ENCODE peak calls at places on chromosomes 6 and 20, in nine cellular contexts. A, H, L, G, N, X, R, S and J are unnamed samples. For H3K4me1, the result is how much of the 10 kb centered on the place peaks cover.

GRCh38 chr20:57256205-57256604 is 10.2 kb downstream of the BMP7 start:
- DNase-seq in A (no peak), H (no peak), L (no peak), G (no peak), N (no peak), X (no peak), R (no peak), S (no peak), J (no peak)

GRCh38 chr6:78916411-78916810 is 49.1 kb downstream of the IRAK1BP1 start:
- DNase-seq in A (no peak), H (no peak), L (no peak), G (no peak), N (no peak), X (no peak), R (no peak), S (no peak), J (no peak)

GRCh38 chr6:136067731-136068341 is 182.3 kb downstream of the MTFR2 start:
- DNase-seq in A (peak), H (peak), L (peak), G (no peak), N (no peak), X (peak), R (no peak), S (no peak), J (no peak)

GRCh38 chr6:16966821-16967817 is 134.7 kb upstream of the STMND1 start:
- DNase-seq in A (no peak), H (no peak), L (no peak), G (no peak), N (no peak), X (peak), R (no peak), S (no peak), J (no peak)

GRCh38 chr6:163416380-163416629 is 1.8 kb downstream of the QKI start:
- DNase-seq in A (no peak), H (no peak), L (no peak), G (no peak), N (no peak), X (peak), R (no peak), S (no peak), J (no peak)

GRCh38 chr6:28424163-28424562 is 19.1 kb downstream of the ZSCAN23 start:
- DNase-seq in A (no peak), H (no peak), L (no peak), G (no peak), N (no peak), X (no peak), R (no peak), S (no peak), J (no peak)

GRCh38 chr20:3716195-3716834 is 3.9 kb upstream of the SIGLEC1 start:
- DNase-seq in A (peak), H (peak), L (peak), G (no peak), N (peak), X (peak), R (peak), S (no peak), J (no peak)

GRCh38 chr6:136811261-136811660 is 11.1 kb upstream of the PEX7 start:
- DNase-seq in A (no peak), H (peak), L (no peak), G (no peak), N (no peak), X (peak), R (no peak), S (no peak), J (no peak)

GRCh38 chr6:15631380-15631913 is 31.4 kb downstream of the DTNBP1 start:
- DNase-seq in A (no peak), H (no peak), L (no peak), G (no peak), N (no peak), X (no peak), R (no peak), S (no peak), J (no peak)

GRCh38 chr20:35133006-35133405 is 14.1 kb downstream of the EDEM2 start:
- DNase-seq in A (no peak), H (no peak), L (no peak), G (no peak), N (no peak), X (no peak), R (no peak), S (no peak), J (no peak)

GRCh38 chr6:132728616-132729015 is 14.8 kb upstream of the VNN1 start:
- DNase-seq in A (peak), H (no peak), L (peak), G (no peak), N (no peak), X (no peak), R (peak), S (no peak), J (no peak)

GRCh38 chr6:8059129-8059528 is 5.1 kb downstream of the BLOC1S5 start:
- DNase-seq in A (no peak), H (peak), L (no peak), G (no peak), N (no peak), X (peak), R (peak), S (no peak), J (no peak)

DNA sequence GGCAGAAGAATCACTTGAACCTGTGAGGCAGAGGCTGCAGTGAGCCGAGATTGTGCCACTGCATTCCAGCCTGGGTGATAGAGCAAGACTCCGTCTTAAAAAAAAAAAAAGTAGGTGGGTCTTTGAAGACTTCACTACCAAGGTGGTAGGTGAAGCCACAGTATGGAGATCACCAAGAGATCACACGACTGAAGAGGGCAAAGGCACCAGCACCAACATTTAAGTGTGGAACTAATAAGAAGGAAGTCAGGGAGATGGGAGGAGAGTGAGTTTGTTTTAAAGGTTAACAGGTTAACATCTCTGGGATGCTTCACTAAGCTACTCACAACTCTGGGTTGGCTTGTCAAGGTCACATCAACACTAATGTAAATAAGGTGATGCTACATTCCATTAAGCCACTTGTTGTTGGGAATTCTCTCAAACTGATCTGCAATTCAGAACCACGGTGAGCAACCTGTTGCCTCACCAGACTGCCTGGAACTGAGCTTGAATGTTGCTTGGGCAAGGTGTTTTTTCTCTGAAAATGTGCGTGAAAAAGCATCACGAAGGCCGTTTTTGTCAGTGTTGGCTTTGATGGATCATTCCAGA is 48.7 kb downstream of the KCTD20 start:
- DNase-seq in A (no peak), H (peak), L (peak), G (no peak), N (no peak), X (peak), R (peak), S (no peak), J (no peak)
- H3K27ac ChIP-seq in A (no peak), H (no peak), L (no peak), G (no peak), N (no peak), X (no peak), R (no peak), S (no peak), J (no peak)

GRCh38 chr20:37194616-37195015 is 15.3 kb upstream of the MROH8 start:
- DNase-seq in A (no peak), H (no peak), L (no peak), G (no peak), N (no peak), X (no peak), R (no peak), S (no peak), J (no peak)
- H3K4me1 ChIP-seq in A (under half), H (under half), L (under half), G (under half), N (under half), X (under half), R (under half), S (under half), J (half or more)

GRCh38 chr20:37360515-37361115 is 14.7 kb downstream of the SRC start:
- DNase-seq in A (no peak), H (no peak), L (no peak), G (no peak), N (no peak), X (no peak), R (no peak), S (no peak), J (no peak)

GRCh38 chr20:37361336-37361735 is 15.4 kb downstream of the SRC start:
- DNase-seq in A (no peak), H (no peak), L (no peak), G (no peak), N (no peak), X (no peak), R (no peak), S (no peak), J (no peak)

GRCh38 chr20:37363221-37364012 is 17.5 kb downstream of the SRC start:
- DNase-seq in A (no peak), H (no peak), L (no peak), G (no peak), N (no peak), X (no peak), R (no peak), S (no peak), J (no peak)

GRCh38 chr20:37362821-37363220 is 16.9 kb downstream of the SRC start:
- DNase-seq in A (no peak), H (no peak), L (no peak), G (no peak), N (no peak), X (no peak), R (no peak), S (no peak), J (no peak)

GRCh38 chr20:37362231-37362792 is 16.4 kb downstream of the SRC start:
- DNase-seq in A (no peak), H (no peak), L (no peak), G (no peak), N (no peak), X (no peak), R (no peak), S (no peak), J (no peak)
- H3K27ac ChIP-seq in A (no peak), H (no peak), L (no peak), G (no peak), N (no peak), X (no peak), R (no peak), S (no peak), J (no peak)

GRCh38 chr6:156975414-156975813 is 198.2 kb downstream of the ARID1B start:
- DNase-seq in A (no peak), H (no peak), L (no peak), G (no peak), N (no peak), X (no peak), R (no peak), S (no peak), J (no peak)

GRCh38 chr6:156972145-156972544 is 195.0 kb downstream of the ARID1B start:
- DNase-seq in A (no peak), H (no peak), L (no peak), G (no peak), N (no peak), X (no peak), R (no peak), S (no peak), J (no peak)

GRCh38 chr6:156976144-156977088 is 199.2 kb downstream of the ARID1B start:
- DNase-seq in A (no peak), H (no peak), L (no peak), G (no peak), N (no peak), X (peak), R (no peak), S (no peak), J (peak)

GRCh38 chr6:156977527-156978291 is 200.5 kb downstream of the ARID1B start:
- DNase-seq in A (no peak), H (peak), L (no peak), G (no peak), N (no peak), X (peak), R (no peak), S (no peak), J (no peak)

DNA sequence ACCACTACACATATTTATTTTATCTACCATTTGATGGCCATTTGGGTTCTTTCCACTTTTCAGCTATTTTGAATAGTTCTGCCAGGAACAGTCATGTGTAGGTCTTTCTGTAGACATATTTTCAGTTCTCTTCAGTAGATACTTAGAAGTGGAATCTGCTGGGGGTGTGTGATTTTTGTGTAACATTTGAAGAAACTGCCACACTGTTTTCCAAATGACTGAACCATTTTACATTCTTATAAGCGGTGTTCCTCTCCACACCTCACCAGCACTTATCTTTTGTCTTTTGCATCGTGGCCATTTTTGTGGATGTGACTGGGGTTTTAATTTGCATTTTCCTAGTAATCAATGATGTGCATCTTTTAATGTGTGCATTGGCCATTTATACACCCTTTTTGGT is 197.7 kb downstream of the ARID1B start:
- DNase-seq in A (no peak), H (no peak), L (no peak), G (no peak), N (no peak), X (no peak), R (no peak), S (no peak), J (no peak)
- H3K4me1 ChIP-seq in A (under half), H (under half), L (under half), G (under half), N (under half), X (under half), R (under half), S (half or more), J (half or more)